ENCODE peak calls at places on chromosomes 5 and 9, in six cellular contexts. D is AG10803, L is B cell, U is endothelial cell, E is GM20000, K is left lung. Q is an unnamed sample.

GRCh38 chr5:134184155-134185135 is 7.7 kb upstream of the SKP1 start:
- DNase-seq in K (peak; percentile 74), L (peak; percentile 76), E (peak; percentile 86), D (peak; percentile 48), U (peak; percentile 82), Q (peak; percentile 66)

GRCh38 chr5:63131618-63132285 is 553.1 kb downstream of the LRRC70 start:
- DNase-seq in U (no peak), E (no peak), L (no peak), D (peak; percentile 26), K (no peak), Q (no peak)

GRCh38 chr9:127162046-127162445 is 39.6 kb upstream of the ANGPTL2 start:
- DNase-seq in D (no peak), E (no peak), U (no peak), K (no peak), L (no peak), Q (no peak)

GRCh38 chr5:99901972-99902371 is 633.2 kb upstream of the FAM174A start:
- DNase-seq in K (no peak), D (no peak), L (no peak), E (no peak), U (no peak), Q (no peak)

GRCh38 chr9:93126825-93127368 is 7.2 kb downstream of the NINJ1 start:
- DNase-seq in K (peak; percentile 46), U (no peak), E (no peak), L (no peak), D (no peak), Q (peak; percentile 15)

GRCh38 chr5:128674837-128675446 is 136.9 kb upstream of the FBN2 start:
- DNase-seq in L (peak; percentile 39), U (peak; percentile 60), E (peak; percentile 30), K (no peak), D (peak; percentile 5), Q (no peak)

GRCh38 chr5:135248801-135249231 is 150.2 kb downstream of the MACROH2A1 start:
- DNase-seq in L (peak; percentile 34), D (no peak), K (no peak), E (no peak), U (no peak), Q (no peak)

GRCh38 chr5:91383027-91383955 is at the start of gene ARRDC3:
- DNase-seq in U (peak; percentile 97), K (peak; percentile 97), E (peak; percentile 89), D (peak; percentile 95), L (peak; percentile 97), Q (peak; percentile 42)

DNA sequence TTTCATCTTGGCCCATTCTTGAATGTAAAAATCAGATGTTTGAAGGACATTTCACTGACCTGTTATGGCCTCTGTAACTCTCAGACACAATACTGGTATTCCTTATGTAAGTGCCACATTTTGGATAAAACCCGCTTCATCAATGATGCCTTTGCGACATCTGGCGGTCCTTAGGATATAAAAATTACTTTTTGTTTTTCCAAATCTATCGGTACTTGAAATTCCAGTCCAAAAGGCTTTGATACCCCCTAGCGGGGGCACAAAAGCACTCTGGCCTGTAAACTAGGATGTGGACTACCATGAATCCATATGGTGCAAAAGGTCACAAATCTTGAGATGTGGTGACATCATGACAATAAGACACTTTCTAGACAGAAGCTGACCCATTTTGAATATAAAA is 291.8 kb downstream of the KIAA0825 start:
- DNase-seq in D (peak; percentile 6), L (no peak), K (no peak), U (no peak), E (no peak), Q (no peak)
- TF ChIP-seq CTCF in D (peak; percentile 15), L (no peak), K (no peak), U (no peak), E (no peak), Q (no peak)

DNA sequence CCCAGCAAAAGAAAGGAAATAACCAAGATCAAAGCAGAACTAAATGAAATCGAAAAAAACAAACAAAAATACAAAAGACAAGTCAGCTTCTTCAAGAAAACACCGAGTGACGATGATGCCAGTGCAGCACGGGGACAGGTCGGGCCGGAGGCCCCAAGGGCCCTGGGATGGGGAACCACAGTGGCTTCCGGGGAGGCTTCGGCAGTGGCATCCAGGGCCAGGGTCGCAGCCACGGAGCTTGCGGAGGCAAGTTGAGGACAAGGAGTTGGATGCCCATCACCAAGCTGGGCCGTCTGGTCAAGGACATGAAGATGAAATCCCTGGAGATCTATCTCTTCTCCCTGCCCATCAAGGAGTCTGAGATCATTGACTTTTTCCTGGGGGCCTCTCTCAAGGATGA is 53.2 kb upstream of the WDR41 start:
- DNase-seq in D (no peak), U (no peak), E (no peak), K (no peak), L (no peak), Q (no peak)
- TF ChIP-seq CTCF in D (no peak), U (no peak), E (no peak), K (no peak), L (no peak), Q (no peak)

GRCh38 chr9:35571113-35571512 is 33.9 kb upstream of the TESK1 start:
- DNase-seq in U (no peak), K (no peak), L (no peak), E (no peak), D (no peak), Q (no peak)

GRCh38 chr9:35566417-35566816 is 38.6 kb upstream of the TESK1 start:
- DNase-seq in D (peak; percentile 81), U (no peak), E (no peak), L (no peak), K (no peak), Q (no peak)

GRCh38 chr9:35570709-35571108 is 34.4 kb upstream of the TESK1 start:
- DNase-seq in U (no peak), E (no peak), L (no peak), K (no peak), D (no peak), Q (no peak)

GRCh38 chr9:35569206-35569605 is 35.9 kb upstream of the TESK1 start:
- DNase-seq in D (no peak), U (no peak), K (no peak), L (no peak), E (peak; percentile 45), Q (no peak)

GRCh38 chr9:35568196-35568595 is 36.9 kb upstream of the TESK1 start:
- DNase-seq in U (no peak), K (no peak), L (no peak), D (peak; percentile 29), E (no peak), Q (no peak)
- TF ChIP-seq CTCF in U (no peak), K (no peak), L (no peak), D (no peak), E (no peak), Q (no peak)

GRCh38 chr5:171647043-171647899 is 138.3 kb upstream of the SMIM23 start:
- DNase-seq in D (peak; percentile 25), E (no peak), L (no peak), K (no peak), U (no peak), Q (no peak)
- TF ChIP-seq CTCF in D (no peak), E (no peak), L (no peak), K (no peak), U (no peak), Q (no peak)

DNA sequence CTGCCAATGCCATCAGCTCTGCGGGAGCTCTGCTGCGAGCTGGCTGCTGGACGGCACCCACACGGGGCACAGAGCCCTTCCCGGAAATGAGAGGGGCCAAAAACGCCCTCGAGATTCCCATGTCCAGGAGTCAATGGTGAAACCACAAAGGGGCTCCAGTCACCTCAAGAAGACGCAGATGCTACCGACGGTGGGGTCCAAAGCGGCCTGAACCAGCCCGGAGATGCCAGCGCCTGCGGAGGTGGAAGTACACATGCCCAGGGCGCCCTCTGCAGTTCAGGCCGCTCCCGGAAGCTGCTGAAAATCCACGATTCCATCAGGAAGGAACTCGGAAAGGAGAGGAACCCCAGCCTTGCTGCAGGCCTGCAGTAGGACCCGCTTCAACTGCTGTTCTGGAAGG is 82.4 kb upstream of the SELENOP start:
- DNase-seq in L (no peak), U (peak; percentile 41), E (no peak), D (peak; percentile 4), K (no peak), Q (no peak)
- TF ChIP-seq CTCF in L (no peak), U (no peak), E (no peak), D (no peak), K (no peak), Q (no peak)

DNA sequence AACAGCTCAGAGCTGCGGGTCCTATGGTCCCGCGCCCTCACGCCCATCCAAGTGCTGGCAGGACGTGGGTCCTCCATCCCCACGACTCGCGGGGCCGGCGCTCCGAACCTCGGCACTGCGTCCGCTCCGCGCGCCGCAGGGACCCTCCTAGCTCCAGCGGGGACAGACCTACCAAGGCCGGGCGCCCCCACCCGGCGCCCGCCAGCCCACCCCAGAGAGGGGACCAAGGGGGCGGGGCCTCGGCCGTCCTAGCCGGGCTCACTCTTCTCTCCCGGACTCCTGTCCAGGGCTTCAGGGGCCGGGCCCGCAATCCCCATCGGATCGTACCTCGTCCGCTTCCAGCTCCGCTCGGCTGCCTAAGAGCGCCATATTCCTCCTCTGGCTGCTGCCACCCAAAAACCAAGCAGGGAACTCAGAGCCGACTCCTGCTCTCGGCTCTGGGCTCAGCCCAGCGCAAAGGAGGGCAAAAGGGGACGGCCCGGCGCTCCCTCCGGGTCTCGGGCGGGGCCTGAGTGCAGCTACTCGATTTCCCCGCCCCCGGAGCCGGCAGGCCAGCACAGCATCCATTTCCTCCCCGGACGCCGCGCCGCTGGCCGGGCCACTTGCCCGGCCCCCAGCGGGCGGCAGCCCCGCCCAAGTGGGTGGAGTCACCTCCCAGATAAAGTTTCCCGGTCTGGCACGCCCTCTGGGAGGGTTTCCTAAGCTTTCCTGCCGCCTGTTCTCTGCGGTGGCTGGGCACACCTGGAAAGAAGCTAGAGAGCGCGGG is at the start of gene TTC39B:
- DNase-seq in U (peak; percentile 95), E (peak; percentile 92), D (peak; percentile 89), L (peak; percentile 73), K (peak; percentile 95), Q (peak; percentile 70)
- TF ChIP-seq CTCF in U (no peak), E (no peak), D (no peak), L (no peak), K (no peak), Q (no peak)

Q was measured in D721Med.